ENCODE peak calls at places on chromosomes 5 and 9, in five cellular contexts. Q is brain microvascular endothelial cell; R is NB4; S is activated CD8-positive, alpha-beta T cell treated with anti-CD3 and anti-CD28 coated beads for 36 hours; J is AG04449. O is an unnamed sample.

GRCh38 chr5:174903333-174903732 is 179.0 kb downstream of the MSX2 start:
- DNase-seq in R (peak), Q (no peak), J (no peak), S (peak), O (no peak)

GRCh38 chr9:110650991-110651411 is 17.6 kb upstream of the MUSK start:
- DNase-seq in J (peak), Q (peak), S (no peak), R (no peak), O (no peak)

GRCh38 chr5:151923865-151924264 is 786 bp downstream of the GLRA1 start:
- DNase-seq in R (peak), J (no peak), Q (no peak), S (no peak), O (no peak)

GRCh38 chr5:83577036-83577636 is 105.6 kb downstream of the VCAN start:
- DNase-seq in R (no peak), J (no peak), S (no peak), Q (peak), O (no peak)

GRCh38 chr9:89247431-89248370 is 63.3 kb upstream of the CKS2 start:
- DNase-seq in S (no peak), R (peak), Q (no peak), J (no peak), O (peak)

GRCh38 chr5:14062178-14062577 is 81.0 kb upstream of the TRIO start:
- DNase-seq in J (no peak), Q (no peak), S (no peak), R (no peak), O (no peak)

GRCh38 chr5:57412680-57413079 is 69.9 kb downstream of the ACTBL2 start:
- DNase-seq in R (no peak), S (no peak), Q (no peak), J (no peak), O (no peak)

GRCh38 chr5:38426986-38427950 is 129.2 kb downstream of the LIFR start:
- DNase-seq in J (no peak), S (no peak), Q (peak), R (no peak), O (no peak)

GRCh38 chr5:174384509-174384947 is 339.0 kb downstream of the NSG2 start:
- DNase-seq in Q (no peak), R (peak), J (peak), S (no peak), O (no peak)

GRCh38 chr5:58469895-58470294 is 10.0 kb upstream of the PLK2 start:
- DNase-seq in J (no peak), S (no peak), R (no peak), Q (no peak), O (no peak)

DNA sequence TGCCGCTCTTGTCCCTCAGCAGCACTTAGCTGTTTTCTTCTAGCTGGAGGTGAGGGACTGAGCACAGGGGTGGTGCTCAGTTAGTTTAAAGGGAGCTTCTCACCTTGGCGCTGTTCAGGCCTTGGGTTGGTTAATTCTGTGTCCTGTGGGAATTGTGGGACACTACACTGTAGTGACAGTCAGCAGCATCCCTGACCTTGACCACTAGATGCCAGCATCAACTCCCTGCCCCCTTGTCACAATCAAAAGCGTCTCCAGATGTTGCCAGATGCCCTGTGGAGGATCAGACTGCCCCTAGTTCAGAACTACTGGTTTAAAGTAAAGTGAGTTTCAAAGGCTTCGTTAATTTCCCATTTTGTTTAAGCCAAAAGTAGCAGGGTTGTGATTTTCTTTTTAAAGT is 65.5 kb upstream of the DMRT3 start:
- DNase-seq in J (no peak), S (no peak), Q (no peak), R (peak), O (no peak)
- TF ChIP-seq CTCF in J (no peak), S (no peak), Q (no peak), R (peak), O (no peak)

GRCh38 chr9:121326130-121326838 is 43.8 kb downstream of the STOM start:
- DNase-seq in J (peak), S (no peak), R (no peak), Q (peak), O (no peak)

GRCh38 chr9:121328476-121328875 is 41.6 kb downstream of the STOM start:
- DNase-seq in R (no peak), J (no peak), Q (no peak), S (no peak), O (no peak)

GRCh38 chr9:121326924-121327613 is 43.0 kb downstream of the STOM start:
- DNase-seq in Q (no peak), S (no peak), J (no peak), R (no peak), O (no peak)

GRCh38 chr9:121331549-121331948 is 38.5 kb downstream of the STOM start:
- DNase-seq in S (no peak), Q (no peak), J (no peak), R (no peak), O (no peak)

DNA sequence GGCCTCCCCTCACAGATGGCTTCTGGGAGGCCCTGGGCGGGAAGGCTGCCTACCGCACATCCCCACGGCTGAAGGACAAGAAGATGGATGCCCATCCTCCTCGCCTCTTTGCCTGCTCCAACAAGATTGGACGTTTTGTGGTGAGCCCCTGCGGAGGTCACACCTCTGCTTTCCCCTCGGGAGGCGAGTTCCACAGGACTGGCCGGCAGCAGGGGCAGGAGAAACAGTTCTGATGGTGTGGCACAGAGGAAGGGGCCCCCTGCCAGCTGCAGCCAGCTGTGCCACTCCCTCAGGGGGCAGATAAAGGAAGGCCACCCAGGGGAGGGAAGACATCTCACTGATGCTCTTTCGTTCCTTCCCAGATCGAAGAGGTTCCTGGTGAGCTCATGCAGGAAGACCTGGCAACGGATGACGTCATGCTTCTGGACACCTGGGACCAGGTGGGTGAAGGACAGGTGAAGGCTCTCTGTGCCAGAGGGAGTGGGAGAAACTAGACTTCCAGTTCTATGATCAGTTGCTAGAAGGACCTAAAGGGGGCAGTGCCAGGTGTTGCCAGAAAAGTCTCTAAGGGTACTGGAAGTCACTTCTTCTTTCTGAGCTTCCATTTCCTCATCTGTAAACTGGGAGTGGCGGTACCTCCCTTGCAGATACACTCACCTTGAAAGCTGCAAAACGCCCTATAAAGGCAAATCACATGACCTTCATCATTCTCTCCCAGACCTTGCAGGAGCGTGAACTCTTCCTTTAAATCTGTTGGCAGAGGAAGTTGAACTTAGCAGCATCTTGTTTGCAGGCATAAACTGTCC is 41.0 kb downstream of the STOM start:
- DNase-seq in J (no peak), S (no peak), R (no peak), Q (no peak), O (no peak)
- TF ChIP-seq CTCF in J (no peak), S (no peak), R (no peak), Q (no peak), O (no peak)

DNA sequence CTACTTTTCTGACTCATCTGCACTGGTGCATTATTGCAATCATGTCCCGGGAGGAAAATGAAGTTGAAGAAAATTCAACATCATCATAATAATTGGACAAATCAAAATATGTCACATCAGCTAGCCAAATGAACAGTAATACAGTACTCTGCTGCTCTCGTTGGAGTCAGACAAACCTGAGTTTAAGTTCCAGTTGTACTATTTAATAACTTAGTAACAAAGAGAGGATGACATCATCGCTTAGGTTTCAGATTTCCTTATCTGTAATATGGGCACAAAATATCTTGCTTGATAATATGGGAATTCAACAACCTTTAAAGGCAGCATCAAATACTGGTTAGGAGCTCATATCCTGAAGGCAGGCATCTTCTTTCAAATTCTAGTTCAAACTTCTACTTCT is 1248.9 kb upstream of the ACO1 start:
- DNase-seq in Q (no peak), J (no peak), S (no peak), R (no peak), O (no peak)
- TF ChIP-seq CTCF in Q (no peak), J (no peak), S (no peak), R (no peak), O (no peak)

DNA sequence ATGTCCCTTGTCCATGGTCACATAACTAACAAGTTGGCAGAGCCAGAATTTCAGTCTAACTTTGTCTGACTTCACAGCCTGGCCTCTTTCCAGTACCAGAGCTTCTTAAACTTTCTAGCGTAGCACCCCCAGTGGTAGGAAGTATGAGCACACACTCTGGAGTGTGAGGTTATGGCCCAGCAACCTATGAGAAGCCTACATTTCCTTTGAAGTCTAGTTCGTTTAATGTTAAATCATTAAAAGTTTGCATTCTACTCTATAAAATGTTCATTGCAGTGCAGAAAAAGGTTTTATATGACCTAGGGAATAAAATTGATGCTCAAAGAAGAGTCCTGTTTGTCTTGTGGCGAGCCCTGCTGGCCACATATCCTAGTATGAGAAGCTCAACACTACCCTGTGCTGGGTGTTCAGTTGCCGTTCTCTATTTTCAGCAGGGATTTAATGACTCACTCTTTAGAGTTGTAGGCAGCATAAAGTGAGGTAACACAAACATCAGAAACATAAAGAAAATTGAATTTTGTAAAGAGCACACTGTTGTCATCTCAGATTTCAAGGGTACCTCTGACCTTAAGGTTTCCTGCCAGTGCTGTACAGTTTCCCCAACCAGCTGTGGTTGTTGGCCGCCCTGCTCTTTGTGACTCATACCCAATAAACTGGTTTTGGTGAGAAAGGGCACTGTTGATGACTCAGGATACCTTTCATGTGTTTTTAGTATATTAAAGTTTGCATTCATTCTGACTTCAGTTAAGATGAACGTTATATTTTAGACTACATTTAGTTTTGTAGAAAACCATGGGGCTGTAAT is 14.3 kb downstream of the MCCC2 start:
- DNase-seq in J (peak), R (peak), S (peak), Q (peak), O (peak)
- TF ChIP-seq CTCF in J (peak), R (peak), S (peak), Q (peak), O (peak)

GRCh38 chr5:72377920-72378635 is 57.9 kb downstream of the PTCD2 start:
- DNase-seq in S (no peak), R (no peak), Q (no peak), J (no peak), O (no peak)
- TF ChIP-seq CTCF in S (no peak), R (no peak), Q (no peak), J (no peak), O (no peak)

GRCh38 chr5:89844548-89844947 is 565.0 kb downstream of the CETN3 start:
- DNase-seq in J (no peak), Q (no peak), R (no peak), S (no peak), O (no peak)
- TF ChIP-seq CTCF in J (no peak), Q (no peak), R (no peak), S (no peak), O (no peak)

GRCh38 chr5:337565-338130 is 16.1 kb downstream of the AHRR start:
- DNase-seq in S (no peak), Q (peak), R (peak), J (no peak), O (no peak)
- TF ChIP-seq CTCF in S (no peak), Q (peak), R (no peak), J (peak), O (peak)

GRCh38 chr9:6490863-6491262 is 77.9 kb downstream of the UHRF2 start:
- DNase-seq in J (no peak), Q (no peak), R (no peak), S (no peak), O (no peak)

GRCh38 chr9:6489099-6489498 is 76.1 kb downstream of the UHRF2 start:
- DNase-seq in Q (no peak), J (no peak), S (no peak), R (no peak), O (no peak)

GRCh38 chr9:6484210-6484609 is 71.2 kb downstream of the UHRF2 start:
- DNase-seq in R (no peak), J (no peak), S (no peak), Q (no peak), O (no peak)

GRCh38 chr9:6488395-6488794 is 75.4 kb downstream of the UHRF2 start:
- DNase-seq in J (no peak), S (peak), Q (no peak), R (no peak), O (no peak)
- TF ChIP-seq CTCF in J (no peak), S (no peak), Q (peak), R (peak), O (no peak)

GRCh38 chr5:172802585-172803176 is 31.4 kb upstream of the ERGIC1 start:
- DNase-seq in S (no peak), Q (peak), J (no peak), R (peak), O (no peak)
- TF ChIP-seq CTCF in S (no peak), Q (no peak), J (no peak), R (no peak), O (no peak)

GRCh38 chr9:5748438-5748837 is 84.5 kb downstream of the ERMP1 start:
- DNase-seq in Q (no peak), J (no peak), S (no peak), R (no peak), O (no peak)
- TF ChIP-seq CTCF in Q (no peak), J (no peak), S (no peak), R (no peak), O (no peak)

O was measured in kidney epithelial cell.